ENCODE peak calls at places on chromosomes 7 and 10, in six cellular contexts. P, G, C, A, J and O are unnamed samples.

GRCh38 chr10:103452714-103453230 is 602 bp upstream of the CALHM2 start:
- DNase-seq in P (no peak), J (no peak), A (no peak), G (no peak), C (no peak), O (no peak)

GRCh38 chr10:132375795-132376297 is 21.2 kb upstream of the PWWP2B start:
- DNase-seq in J (no peak), G (no peak), C (no peak), A (no peak), P (no peak), O (no peak)

GRCh38 chr10:71213761-71214440 is 1.5 kb downstream of the UNC5B start:
- DNase-seq in J (peak; percentile 62), P (no peak), G (peak; percentile 64), C (peak; percentile 41), A (peak; percentile 70), O (no peak)

GRCh38 chr7:139095194-139095659 is 14.3 kb downstream of the ZC3HAV1 start:
- DNase-seq in J (no peak), P (no peak), C (peak; percentile 41), G (peak; percentile 59), A (peak; percentile 16), O (peak; percentile 49)

GRCh38 chr10:58842860-58843376 is 330.2 kb downstream of the BICC1 start:
- DNase-seq in C (no peak), A (peak; percentile 14), J (no peak), G (no peak), P (no peak), O (no peak)

GRCh38 chr7:28106316-28106957 is 74.2 kb downstream of the JAZF1 start:
- DNase-seq in J (no peak), C (no peak), P (no peak), A (no peak), G (no peak), O (no peak)

GRCh38 chr7:114865564-114865963 is 56.3 kb upstream of the MDFIC start:
- DNase-seq in A (peak; percentile 77), G (peak; percentile 70), C (peak; percentile 46), J (peak; percentile 51), P (no peak), O (peak; percentile 59)

GRCh38 chr10:125878957-125879835 is 1.9 kb downstream of the DHX32 start:
- DNase-seq in A (peak; percentile 90), C (no peak), P (peak; percentile 93), G (no peak), J (peak; percentile 97), O (no peak)

GRCh38 chr7:117212969-117213877 is 109.6 kb downstream of the WNT2 start:
- DNase-seq in A (peak; percentile 79), J (peak; percentile 64), P (peak; percentile 10), G (no peak), C (peak; percentile 51), O (no peak)

GRCh38 chr7:95921543-95921942 is 149.2 kb downstream of the DYNC1I1 start:
- DNase-seq in P (no peak), C (no peak), A (peak; percentile 54), J (peak; percentile 75), G (no peak), O (no peak)

GRCh38 chr7:108613147-108613948 is 43.7 kb downstream of the DNAJB9 start:
- DNase-seq in J (peak; percentile 50), P (no peak), G (no peak), C (no peak), A (peak; percentile 65), O (no peak)

GRCh38 chr7:100169147-100169850 is 882 bp upstream of the GAL3ST4 start:
- DNase-seq in G (no peak), A (no peak), P (no peak), C (no peak), J (no peak), O (no peak)

GRCh38 chr7:146176790-146177189 is 60.2 kb downstream of the CNTNAP2 start:
- DNase-seq in J (no peak), A (no peak), G (no peak), P (no peak), C (no peak), O (no peak)

GRCh38 chr7:107697246-107698044 is 36.8 kb downstream of the SLC26A4 start:
- DNase-seq in A (no peak), J (no peak), C (no peak), G (no peak), P (no peak), O (no peak)

GRCh38 chr10:31816318-31816717 is 112.3 kb downstream of the ARHGAP12 start:
- DNase-seq in J (no peak), C (no peak), G (no peak), A (peak; percentile 74), P (no peak), O (no peak)

GRCh38 chr10:125148021-125148439 is 12.3 kb downstream of the CTBP2 start:
- DNase-seq in G (no peak), J (no peak), P (no peak), A (peak; percentile 68), C (peak; percentile 51), O (no peak)

GRCh38 chr10:120656121-120656520 is 195.0 kb upstream of the WDR11 start:
- DNase-seq in J (no peak), G (no peak), A (no peak), C (no peak), P (no peak), O (no peak)

GRCh38 chr7:147014596-147014995 is 898.0 kb downstream of the CNTNAP2 start:
- DNase-seq in J (no peak), G (no peak), C (no peak), A (peak; percentile 79), P (no peak), O (no peak)

GRCh38 chr7:1669954-1670893 is at the start of gene ELFN1:
- DNase-seq in G (peak; percentile 33), J (no peak), P (no peak), C (no peak), A (no peak), O (no peak)

GRCh38 chr10:623477-624311 is 65.8 kb downstream of the DIP2C start:
- DNase-seq in P (no peak), A (no peak), J (no peak), C (no peak), G (peak; percentile 39), O (peak; percentile 23)

GRCh38 chr10:88853155-88853554 is 1.5 kb upstream of the ANKRD22 start:
- DNase-seq in P (no peak), A (no peak), C (no peak), G (no peak), J (no peak), O (no peak)

GRCh38 chr7:136214356-136214755 is 237.2 kb upstream of the MTPN start:
- DNase-seq in C (no peak), A (no peak), P (no peak), G (no peak), J (no peak), O (no peak)

GRCh38 chr10:43229208-43230061 is 37.4 kb downstream of the RASGEF1A start:
- DNase-seq in G (peak; percentile 52), J (no peak), A (no peak), C (no peak), P (no peak), O (peak; percentile 76)

GRCh38 chr10:26931223-26931622 is 70.5 kb upstream of the ABI1 start:
- DNase-seq in A (no peak), C (peak; percentile 39), G (peak; percentile 56), J (no peak), P (no peak), O (peak; percentile 62)

GRCh38 chr7:136480875-136481274 is 387.6 kb upstream of the CHRM2 start:
- DNase-seq in A (no peak), J (no peak), C (no peak), P (no peak), G (no peak), O (no peak)

GRCh38 chr10:88236121-88236743 is 346.9 kb downstream of the RNLS start:
- DNase-seq in J (no peak), A (no peak), C (peak; percentile 64), G (no peak), P (no peak), O (no peak)

GRCh38 chr10:1788401-1788800 is 51.1 kb upstream of the ADARB2 start:
- DNase-seq in P (no peak), G (no peak), C (no peak), J (no peak), A (no peak), O (no peak)

GRCh38 chr7:140596751-140597424 is 43.7 kb downstream of the DENND2A start:
- DNase-seq in A (peak; percentile 35), G (no peak), P (no peak), J (no peak), C (no peak), O (no peak)

GRCh38 chr10:125152646-125153368 is 7.6 kb downstream of the CTBP2 start:
- DNase-seq in A (no peak), P (no peak), J (no peak), G (peak; percentile 67), C (peak; percentile 71), O (peak; percentile 70)

GRCh38 chr7:5662776-5663175 is 118.7 kb downstream of the RNF216 start:
- DNase-seq in C (no peak), P (no peak), A (no peak), G (no peak), J (no peak), O (no peak)

GRCh38 chr7:109376576-109376975 is 806.9 kb downstream of the DNAJB9 start:
- DNase-seq in C (no peak), J (peak; percentile 51), A (peak; percentile 0), P (no peak), G (no peak), O (no peak)

DNA sequence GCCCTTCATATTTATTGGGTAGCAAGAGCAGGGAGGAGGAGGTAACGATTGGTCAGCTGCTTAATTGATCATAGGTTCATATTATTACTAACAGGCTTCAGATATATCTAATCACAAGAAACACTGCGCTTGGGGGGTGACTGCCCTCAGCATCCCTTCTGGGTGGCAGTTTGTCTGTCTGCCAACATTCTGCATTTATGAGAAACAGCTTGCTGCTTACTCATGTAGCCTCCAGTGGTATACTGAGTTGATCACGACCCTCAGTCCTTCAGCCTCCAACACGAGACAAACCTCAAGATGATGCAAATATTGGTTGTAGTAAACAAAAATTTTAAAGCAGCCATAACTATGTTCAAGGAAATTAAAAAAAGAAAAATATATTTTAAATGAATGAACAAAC is 657.8 kb upstream of the PHF14 start:
- DNase-seq in A (no peak), G (no peak), J (no peak), P (no peak), C (no peak), O (no peak)
- H3K4me3 ChIP-seq in A (no peak overlapping the region), G (no peak overlapping the region), J (no peak overlapping the region), P (no peak overlapping the region), C (no peak overlapping the region), O (no peak overlapping the region)

GRCh38 chr7:120951826-120952225 is 1.2 kb downstream of the ING3 start:
- DNase-seq in A (no peak), P (no peak), C (no peak), G (no peak), J (no peak), O (no peak)
- H3K4me3 ChIP-seq in A (no peak overlapping the region), P (no peak overlapping the region), C (no peak overlapping the region), G (peak overlapping the region; percentile 94), J (no peak overlapping the region), O (no peak overlapping the region)

GRCh38 chr10:77164616-77165311 is 472.8 kb downstream of the KCNMA1 start:
- DNase-seq in P (no peak), G (no peak), A (peak; percentile 79), J (peak; percentile 79), C (no peak), O (no peak)
- H3K4me3 ChIP-seq in P (no peak overlapping the region), G (no peak overlapping the region), A (no peak overlapping the region), J (no peak overlapping the region), C (no peak overlapping the region), O (no peak overlapping the region)

DNA sequence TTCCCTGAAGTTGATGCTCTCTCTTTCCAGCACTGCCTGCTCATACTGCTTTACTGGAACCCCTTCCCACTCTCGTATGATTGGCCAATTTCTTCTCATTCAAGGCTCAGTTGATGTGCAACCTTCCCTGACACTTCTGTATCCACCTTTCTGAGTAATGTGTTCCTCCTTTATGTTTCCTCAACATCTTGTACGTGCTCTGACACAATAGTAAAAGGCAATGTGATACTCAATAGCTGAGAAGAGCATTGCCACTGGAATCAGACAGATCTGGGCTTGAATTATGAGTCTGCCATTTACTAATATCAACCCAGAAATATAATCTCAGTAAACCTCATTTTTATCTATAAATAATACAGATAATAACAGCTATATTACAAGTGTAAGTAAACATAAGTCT is 34.7 kb downstream of the ARL4A start:
- DNase-seq in C (no peak), J (peak; percentile 80), P (no peak), G (no peak), A (no peak), O (no peak)
- H3K4me3 ChIP-seq in C (no peak overlapping the region), J (no peak overlapping the region), P (no peak overlapping the region), G (no peak overlapping the region), A (no peak overlapping the region), O (no peak overlapping the region)